ENCODE peak calls at places on chromosomes 3 and 15, in seven cellular contexts. U is psoas muscle, L is body of pancreas, S is uterus, N is heart left ventricle, C is fibroblast of lung, X is spleen. Q is an unnamed sample. For H3K9me3 and H3K4me1, the result is how much of the 10 kb centered on the place peaks cover.

GRCh38 chr3:197926418-197926817 is 23.6 kb upstream of the RPL35A start:
- DNase-seq in U (no peak), L (no peak), S (no peak), N (no peak), C (no peak), X (no peak), Q (no peak)

GRCh38 chr15:101044625-101045235 is 125.6 kb downstream of the LRRK1 start:
- DNase-seq in U (no peak), L (no peak), S (peak), N (no peak), C (no peak), X (peak), Q (no peak)

GRCh38 chr15:36479200-36479896 is 100.1 kb upstream of the CDIN1 start:
- DNase-seq in U (no peak), L (no peak), S (no peak), N (no peak), C (peak), X (no peak), Q (no peak)

GRCh38 chr15:40046721-40047412 is 7.9 kb upstream of the SRP14 start:
- DNase-seq in U (no peak), L (no peak), S (no peak), N (no peak), C (peak), X (peak), Q (no peak)

GRCh38 chr15:39419651-39420050 is 161.2 kb upstream of the THBS1 start:
- DNase-seq in U (no peak), L (no peak), S (no peak), N (no peak), C (peak), X (no peak), Q (no peak)

GRCh38 chr15:42800731-42801474 is 64.0 kb upstream of the CDAN1 start:
- DNase-seq in U (no peak), L (no peak), S (no peak), N (no peak), C (no peak), X (no peak), Q (no peak)

GRCh38 chr3:125585595-125586223 is 9.6 kb downstream of the OSBPL11 start:
- DNase-seq in U (peak), L (peak), S (peak), N (no peak), C (peak), X (no peak), Q (no peak)

GRCh38 chr3:197466586-197467399 is 89.0 kb downstream of the BDH1 start:
- DNase-seq in U (no peak), L (no peak), S (no peak), N (no peak), C (peak), X (peak), Q (no peak)

GRCh38 chr3:61439116-61439459 is 122.3 kb upstream of the PTPRG start:
- DNase-seq in U (no peak), L (no peak), S (no peak), N (no peak), C (no peak), X (no peak), Q (no peak)

GRCh38 chr3:104886220-104886995 is 480.3 kb upstream of the ALCAM start:
- DNase-seq in U (no peak), L (no peak), S (no peak), N (no peak), C (peak), X (no peak), Q (no peak)

GRCh38 chr3:43054754-43055153 is 51.1 kb downstream of the POMGNT2 start:
- DNase-seq in U (no peak), L (no peak), S (no peak), N (no peak), C (no peak), X (no peak), Q (no peak)

GRCh38 chr3:8220291-8220690 is 281.3 kb upstream of the LMCD1 start:
- DNase-seq in U (no peak), L (no peak), S (no peak), N (no peak), C (peak), X (no peak), Q (no peak)

GRCh38 chr3:123038751-123039150 is 11.2 kb upstream of the SEMA5B start:
- DNase-seq in U (no peak), L (no peak), S (no peak), N (no peak), C (no peak), X (no peak), Q (no peak)

GRCh38 chr3:133992385-133992784 is 37.3 kb downstream of the SLCO2A1 start:
- DNase-seq in U (no peak), L (no peak), S (no peak), N (no peak), C (no peak), X (no peak), Q (no peak)

GRCh38 chr3:110984456-110985250 is 87.0 kb upstream of the NECTIN3 start:
- DNase-seq in U (no peak), L (no peak), S (no peak), N (no peak), C (no peak), X (no peak), Q (no peak)

GRCh38 chr15:93027413-93027812 is 61.6 kb downstream of the RGMA start:
- DNase-seq in U (no peak), L (no peak), S (no peak), N (peak), C (no peak), X (peak), Q (peak)

GRCh38 chr3:151750181-151750580 is 16.5 kb downstream of the AADACL2 start:
- DNase-seq in U (no peak), L (no peak), S (no peak), N (no peak), C (no peak), X (no peak), Q (no peak)

GRCh38 chr3:125141596-125142417 is 70.7 kb downstream of the SLC12A8 start:
- DNase-seq in U (peak), L (peak), S (peak), N (peak), C (peak), X (peak), Q (peak)

GRCh38 chr3:49023775-49024174 is 1.9 kb downstream of the NDUFAF3 start:
- DNase-seq in U (no peak), L (no peak), S (no peak), N (no peak), C (no peak), X (no peak), Q (no peak)

GRCh38 chr15:70235347-70235746 is 137.6 kb upstream of the TLE3 start:
- DNase-seq in U (no peak), L (no peak), S (no peak), N (no peak), C (no peak), X (peak), Q (no peak)

GRCh38 chr15:55204464-55204863 is 7.7 kb upstream of the RSL24D1 start:
- DNase-seq in U (no peak), L (no peak), S (no peak), N (no peak), C (no peak), X (no peak), Q (no peak)

GRCh38 chr3:148707596-148708386 is 10.1 kb downstream of the AGTR1 start:
- DNase-seq in U (no peak), L (no peak), S (no peak), N (no peak), C (peak), X (no peak), Q (no peak)

DNA sequence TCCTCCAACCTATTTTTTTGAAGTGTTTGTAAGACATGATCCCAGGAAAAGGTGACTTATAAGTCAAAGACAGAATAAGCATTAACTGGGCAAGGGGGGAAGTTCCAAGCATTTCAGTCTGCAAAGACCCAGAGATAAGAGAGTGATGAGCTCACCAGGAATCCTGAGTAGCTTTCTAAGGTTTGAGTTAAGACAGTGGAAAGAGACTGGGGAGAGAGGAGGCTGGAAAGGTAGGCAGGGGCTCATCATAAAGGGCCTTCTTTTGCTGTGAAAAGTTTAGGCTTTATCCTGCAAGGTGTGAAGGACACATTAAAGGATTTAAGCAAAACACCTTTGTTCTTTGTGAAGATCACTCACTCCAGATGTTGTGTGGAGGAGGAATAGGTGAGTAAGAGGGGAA is 438.8 kb downstream of the CHL1 start:
- DNase-seq in U (no peak), L (no peak), S (no peak), N (no peak), C (peak), X (no peak), Q (no peak)
- H3K9me3 ChIP-seq in U (under half), L (under half), S (under half), N (under half), C (under half), X (under half), Q (under half)

DNA sequence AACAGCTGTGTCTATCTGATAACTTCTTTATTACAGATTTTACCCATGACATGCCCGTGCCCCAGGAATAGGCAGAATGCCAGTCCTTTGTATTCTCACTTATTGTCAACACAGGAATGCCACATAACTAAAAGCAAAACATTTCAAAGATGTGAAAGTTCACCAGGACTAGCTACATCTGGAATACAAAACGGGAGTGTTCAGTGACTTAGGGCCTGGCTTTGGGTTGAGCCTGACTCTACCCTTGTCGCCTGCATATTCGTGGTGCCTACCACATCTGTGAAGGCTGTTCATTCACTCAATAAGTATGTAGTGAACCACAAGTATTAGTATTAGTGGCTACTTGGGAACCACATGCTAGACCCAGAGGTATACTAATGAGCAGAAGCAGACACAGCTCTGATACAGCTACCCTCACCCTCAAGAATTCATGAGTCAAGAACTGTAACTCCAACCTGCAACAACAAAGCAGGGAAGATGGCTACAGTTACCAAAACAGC is 2.8 kb downstream of the TNFSF10 start:
- DNase-seq in U (no peak), L (no peak), S (no peak), N (no peak), C (peak), X (no peak), Q (no peak)
- H3K4me1 ChIP-seq in U (under half), L (half or more), S (under half), N (under half), C (under half), X (half or more), Q (under half)

GRCh38 chr3:45508659-45509037 is 85.9 kb upstream of the LIMD1 start:
- DNase-seq in U (no peak), L (no peak), S (no peak), N (no peak), C (no peak), X (no peak), Q (no peak)
- H3K27ac ChIP-seq in U (no peak), L (no peak), S (no peak), N (no peak), C (peak), X (peak), Q (no peak)

GRCh38 chr15:25236143-25236860 is 202.5 kb downstream of the UBE3A start:
- DNase-seq in U (no peak), L (no peak), S (no peak), N (peak), C (no peak), X (peak), Q (no peak)
- H3K9me3 ChIP-seq in U (under half), L (under half), S (under half), N (under half), C (under half), X (under half), Q (under half)

Q was measured in gastrocnemius medialis.